ENCODE peak calls at places on chromosomes 13 and 19, in nine cellular contexts. Q, T, P, W, A, X, B, S and R are unnamed samples.

GRCh38 chr19:38039966-38040365 is 133.0 kb downstream of the SIPA1L3 start:
- DNase-seq in X (no peak), P (no peak), W (no peak), T (no peak), A (no peak), S (peak; percentile 72), Q (no peak), B (no peak), R (peak; percentile 86)

GRCh38 chr19:35528218-35529038 is at the start of gene SBSN:
- DNase-seq in A (no peak), T (no peak), P (no peak), Q (no peak), W (no peak), X (no peak), S (peak; percentile 81), B (no peak), R (peak; percentile 58)

GRCh38 chr13:80577951-80578670 is 237.2 kb upstream of the SPRY2 start:
- DNase-seq in P (no peak), X (no peak), Q (no peak), T (no peak), B (no peak), A (no peak), S (no peak), W (no peak), R (no peak)

GRCh38 chr13:85693889-85694511 is 105.2 kb downstream of the SLITRK6 start:
- DNase-seq in Q (no peak), S (peak; percentile 7), A (no peak), X (no peak), B (no peak), P (no peak), W (no peak), T (no peak), R (no peak)

GRCh38 chr19:42409477-42409876 is 17.7 kb downstream of the LIPE start:
- DNase-seq in X (no peak), T (no peak), S (peak; percentile 38), W (no peak), B (no peak), Q (no peak), A (no peak), P (no peak), R (no peak)

GRCh38 chr19:18529782-18530181 is 7.9 kb upstream of the ELL start:
- DNase-seq in A (no peak), T (no peak), Q (no peak), S (peak; percentile 37), B (no peak), X (no peak), W (no peak), P (no peak), R (no peak)

GRCh38 chr13:30466358-30466714 is 600 bp upstream of the HMGB1 start:
- DNase-seq in A (no peak), B (no peak), W (no peak), T (peak; percentile 60), X (no peak), S (no peak), Q (no peak), P (no peak), R (peak; percentile 74)

GRCh38 chr19:35144600-35145436 is 1.8 kb downstream of the FXYD7 start:
- DNase-seq in S (no peak), T (peak; percentile 33), B (no peak), A (no peak), P (no peak), W (no peak), X (no peak), Q (no peak), R (peak; percentile 92)